ENCODE peak calls at places on chromosomes 2 and 18, in four cellular contexts. One of them, this sample, is unnamed.

GRCh38 chr2:158502984-158503383 is 46.2 kb downstream of the PKP4 start:
- DNase-seq in MM.1S: no peak
- DNase-seq in neural progenitor cell: no peak
- DNase-seq in PC-3: peak; percentile 42
- DNase-seq in this sample: peak; percentile 77

GRCh38 chr2:54332386-54332785 is 76.4 kb upstream of the TSPYL6 start:
- DNase-seq in PC-3: no peak
- DNase-seq in neural progenitor cell: no peak
- DNase-seq in MM.1S: no peak
- DNase-seq in this sample: peak; percentile 55

GRCh38 chr18:75111673-75112485 is 97.1 kb downstream of the PTGR3 start:
- DNase-seq in neural progenitor cell: no peak
- DNase-seq in MM.1S: peak; percentile 79
- DNase-seq in PC-3: peak; percentile 45
- DNase-seq in this sample: peak; percentile 6

GRCh38 chr2:154452906-154453493 is 245.5 kb upstream of the KCNJ3 start:
- DNase-seq in PC-3: peak; percentile 42
- DNase-seq in MM.1S: peak; percentile 51
- DNase-seq in neural progenitor cell: no peak
- DNase-seq in this sample: peak; percentile 34

GRCh38 chr2:51165534-51166260 is 133.8 kb upstream of the NRXN1 start:
- DNase-seq in neural progenitor cell: no peak
- DNase-seq in MM.1S: peak; percentile 39
- DNase-seq in PC-3: no peak
- DNase-seq in this sample: no peak

GRCh38 chr2:240922982-240923537 is 16.9 kb downstream of the CROCC2 start:
- DNase-seq in MM.1S: no peak
- DNase-seq in PC-3: no peak
- DNase-seq in neural progenitor cell: no peak
- DNase-seq in this sample: no peak

GRCh38 chr18:36672437-36673344 is 156.1 kb downstream of the TPGS2 start:
- DNase-seq in PC-3: peak; percentile 25
- DNase-seq in MM.1S: peak; percentile 44
- DNase-seq in neural progenitor cell: no peak
- DNase-seq in this sample: peak; percentile 73

GRCh38 chr2:217827430-217828201 is 175.2 kb downstream of the TNS1 start:
- DNase-seq in PC-3: no peak
- DNase-seq in neural progenitor cell: no peak
- DNase-seq in MM.1S: no peak
- DNase-seq in this sample: peak; percentile 63

GRCh38 chr2:100831831-100832230 is 11.9 kb downstream of the NPAS2 start:
- DNase-seq in neural progenitor cell: no peak
- DNase-seq in MM.1S: no peak
- DNase-seq in PC-3: no peak
- DNase-seq in this sample: peak; percentile 19

GRCh38 chr2:88692187-88692586 is 714 bp downstream of the RPIA start:
- DNase-seq in MM.1S: peak; percentile 50
- DNase-seq in neural progenitor cell: no peak
- DNase-seq in PC-3: peak; percentile 11
- DNase-seq in this sample: peak; percentile 56

GRCh38 chr18:23403310-23403709 is 49.8 kb upstream of the RIOK3 start:
- DNase-seq in MM.1S: no peak
- DNase-seq in PC-3: no peak
- DNase-seq in neural progenitor cell: no peak
- DNase-seq in this sample: no peak

GRCh38 chr2:29394311-29394710 is 279.1 kb downstream of the CLIP4 start:
- DNase-seq in MM.1S: no peak
- DNase-seq in neural progenitor cell: no peak
- DNase-seq in PC-3: no peak
- DNase-seq in this sample: no peak

GRCh38 chr2:166565501-166565900 is 71.5 kb upstream of the SCN7A start:
- DNase-seq in neural progenitor cell: no peak
- DNase-seq in PC-3: peak; percentile 46
- DNase-seq in MM.1S: no peak
- DNase-seq in this sample: no peak

GRCh38 chr18:78902795-78903435 is 76.7 kb upstream of the SALL3 start:
- DNase-seq in PC-3: no peak
- DNase-seq in neural progenitor cell: no peak
- DNase-seq in MM.1S: no peak
- DNase-seq in this sample: no peak

GRCh38 chr18:51011709-51012108 is 18.3 kb upstream of the SMAD4 start:
- DNase-seq in PC-3: no peak
- DNase-seq in neural progenitor cell: no peak
- DNase-seq in MM.1S: no peak
- DNase-seq in this sample: no peak

GRCh38 chr2:127807678-127808353 is 3.2 kb downstream of the WDR33 start:
- DNase-seq in PC-3: peak; percentile 27
- DNase-seq in neural progenitor cell: no peak
- DNase-seq in MM.1S: no peak
- DNase-seq in this sample: peak; percentile 25

GRCh38 chr18:8912348-8913057 is 190.0 kb upstream of the NDUFV2 start:
- DNase-seq in PC-3: no peak
- DNase-seq in MM.1S: no peak
- DNase-seq in neural progenitor cell: peak; percentile 26
- DNase-seq in this sample: no peak

GRCh38 chr2:117832905-117833613 is 18.6 kb downstream of the DDX18 start:
- DNase-seq in neural progenitor cell: peak; percentile 63
- DNase-seq in MM.1S: no peak
- DNase-seq in PC-3: peak; percentile 24
- DNase-seq in this sample: peak; percentile 74

GRCh38 chr2:72898263-72898906 is 11.2 kb downstream of the SPR start:
- DNase-seq in neural progenitor cell: peak; percentile 84
- DNase-seq in PC-3: no peak
- DNase-seq in MM.1S: no peak
- DNase-seq in this sample: no peak

GRCh38 chr18:48220146-48220499 is 189.1 kb downstream of the ZBTB7C start:
- DNase-seq in neural progenitor cell: no peak
- DNase-seq in MM.1S: no peak
- DNase-seq in PC-3: no peak
- DNase-seq in this sample: no peak

GRCh38 chr18:76274470-76275289 is 220.4 kb downstream of the ZNF516 start:
- DNase-seq in neural progenitor cell: peak; percentile 85
- DNase-seq in MM.1S: peak; percentile 41
- DNase-seq in PC-3: peak; percentile 8
- DNase-seq in this sample: no peak

DNA sequence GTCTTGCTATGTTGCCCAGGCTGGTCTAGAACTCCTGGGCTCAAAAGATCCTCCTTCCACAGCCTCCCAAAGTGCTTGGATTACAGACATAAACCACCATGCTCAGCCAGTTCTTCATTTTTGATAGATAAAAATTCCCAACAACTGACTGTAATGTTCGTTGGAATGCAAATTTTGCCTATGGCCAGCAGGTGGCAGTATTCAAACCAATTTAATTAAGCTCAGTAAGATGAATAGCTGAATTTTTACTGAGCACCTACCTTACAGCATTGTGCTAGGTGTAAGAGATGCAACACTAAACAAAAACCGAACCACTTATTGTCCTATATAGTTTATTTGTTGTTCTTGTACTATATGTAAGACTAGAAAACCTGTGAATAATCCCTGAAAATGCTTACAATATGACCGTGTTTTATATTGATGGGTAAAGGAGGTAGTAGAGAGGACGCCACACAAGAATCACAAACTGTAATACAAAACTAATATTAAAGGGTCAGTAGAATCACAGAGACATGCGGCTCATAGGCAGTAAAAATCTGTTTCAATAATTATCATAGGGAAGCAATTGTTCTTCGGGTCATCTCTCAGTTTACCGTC is 8.2 kb upstream of the TMEM182 start:
- DNase-seq in neural progenitor cell: peak; percentile 62
- DNase-seq in MM.1S: peak; percentile 50
- DNase-seq in PC-3: peak; percentile 69
- DNase-seq in this sample: peak; percentile 55
- TF ChIP-seq EZH2phosphoT487 in neural progenitor cell: no peak
- TF ChIP-seq EZH2phosphoT487 in MM.1S: no peak
- TF ChIP-seq EZH2phosphoT487 in PC-3: no peak
- TF ChIP-seq EZH2phosphoT487 in this sample: no peak

GRCh38 chr2:231680284-231680991 is 27.9 kb upstream of the PTMA start:
- DNase-seq in neural progenitor cell: peak; percentile 86
- DNase-seq in PC-3: peak; percentile 44
- DNase-seq in MM.1S: no peak
- DNase-seq in this sample: peak; percentile 50
- H3K4me2 ChIP-seq in neural progenitor cell: peak overlapping the region; percentile 77
- H3K4me2 ChIP-seq in PC-3: peak overlapping the region; percentile 84
- H3K4me2 ChIP-seq in MM.1S: no peak overlapping the region
- H3K4me2 ChIP-seq in this sample: peak overlapping the region; percentile 70

DNA sequence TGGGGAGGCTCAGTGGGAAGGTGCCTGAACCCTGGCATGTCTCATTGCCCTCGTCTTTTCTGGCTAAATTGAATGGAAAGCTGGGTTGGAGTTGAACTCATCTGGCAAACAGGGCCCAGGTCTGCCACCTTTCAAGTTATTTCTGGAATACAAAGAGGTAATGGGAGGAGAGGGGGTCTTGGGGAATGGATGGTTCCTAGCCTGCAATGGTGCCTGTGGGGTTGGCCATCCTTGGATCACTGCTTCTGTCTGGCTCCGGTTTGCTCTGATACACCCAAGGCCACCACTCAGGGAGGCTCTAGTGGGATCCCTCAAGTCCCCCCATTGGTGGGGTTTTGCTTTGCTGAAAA is 45.3 kb downstream of the PSD4 start:
- DNase-seq in neural progenitor cell: no peak
- DNase-seq in MM.1S: no peak
- DNase-seq in PC-3: no peak
- DNase-seq in this sample: no peak
- H3K36me3 ChIP-seq in neural progenitor cell: no peaks in the 10 kb centered on the region
- H3K36me3 ChIP-seq in MM.1S: no peaks in the 10 kb centered on the region
- H3K36me3 ChIP-seq in PC-3: no peaks in the 10 kb centered on the region
- H3K36me3 ChIP-seq in this sample: no peaks in the 10 kb centered on the region

GRCh38 chr2:46977899-46978298 is 62.3 kb upstream of the MCFD2 start:
- DNase-seq in PC-3: no peak
- DNase-seq in MM.1S: no peak
- DNase-seq in neural progenitor cell: no peak
- DNase-seq in this sample: no peak

GRCh38 chr2:46977266-46977665 is 61.7 kb upstream of the MCFD2 start:
- DNase-seq in neural progenitor cell: no peak
- DNase-seq in MM.1S: no peak
- DNase-seq in PC-3: no peak
- DNase-seq in this sample: no peak

GRCh38 chr2:46979611-46980010 is 64.0 kb upstream of the MCFD2 start:
- DNase-seq in neural progenitor cell: no peak
- DNase-seq in MM.1S: no peak
- DNase-seq in PC-3: no peak
- DNase-seq in this sample: no peak

GRCh38 chr2:46976556-46976955 is 61.0 kb upstream of the MCFD2 start:
- DNase-seq in neural progenitor cell: no peak
- DNase-seq in MM.1S: no peak
- DNase-seq in PC-3: no peak
- DNase-seq in this sample: no peak

GRCh38 chr2:46978696-46979095 is 63.1 kb upstream of the MCFD2 start:
- DNase-seq in PC-3: no peak
- DNase-seq in MM.1S: no peak
- DNase-seq in neural progenitor cell: no peak
- DNase-seq in this sample: no peak
- TF ChIP-seq EZH2phosphoT487 in PC-3: no peak
- TF ChIP-seq EZH2phosphoT487 in MM.1S: no peak
- TF ChIP-seq EZH2phosphoT487 in neural progenitor cell: no peak
- TF ChIP-seq EZH2phosphoT487 in this sample: no peak

GRCh38 chr2:219443016-219443696 is 8.5 kb downstream of the SPEG start:
- DNase-seq in PC-3: no peak
- DNase-seq in neural progenitor cell: no peak
- DNase-seq in MM.1S: no peak
- DNase-seq in this sample: peak; percentile 66
- H3K4me2 ChIP-seq in PC-3: peak overlapping the region; percentile 77
- H3K4me2 ChIP-seq in neural progenitor cell: peak overlapping the region; percentile 94
- H3K4me2 ChIP-seq in MM.1S: no peak overlapping the region
- H3K4me2 ChIP-seq in this sample: peak overlapping the region; percentile 86

GRCh38 chr2:171451074-171451473 is 17.0 kb downstream of the DCAF17 start:
- DNase-seq in MM.1S: no peak
- DNase-seq in PC-3: no peak
- DNase-seq in neural progenitor cell: no peak
- DNase-seq in this sample: no peak
- H3K36me3 ChIP-seq in MM.1S: no peaks in the 10 kb centered on the region
- H3K36me3 ChIP-seq in PC-3: peaks cover 12% of the 10 kb centered on the region
- H3K36me3 ChIP-seq in neural progenitor cell: peaks cover 47% of the 10 kb centered on the region
- H3K36me3 ChIP-seq in this sample: peaks cover 36% of the 10 kb centered on the region

This sample was measured in GM23248.